ENCODE peak calls at places on chromosomes 7 and 10, in eight cellular contexts. Y is IMR-90, J is hepatocyte, S is DND-41, U is heart left ventricle, K is lung, D is right lobe of liver, Z is adrenal gland. G is an unnamed sample. For H3K4me1, the result is how much of the 10 kb centered on the place peaks cover.

GRCh38 chr7:1059200-1060091 is 15.1 kb downstream of the GPR146 start:
- DNase-seq in Y (no peak), J (peak), S (peak), U (no peak), K (peak), D (no peak), Z (no peak), G (no peak)

GRCh38 chr10:125144693-125145623 is 15.4 kb downstream of the CTBP2 start:
- DNase-seq in Y (peak), J (no peak), S (peak), U (peak), K (no peak), D (no peak), Z (no peak), G (peak)

GRCh38 chr10:106582291-106582690 is 582.2 kb downstream of the SORCS1 start:
- DNase-seq in Y (peak), J (no peak), S (no peak), U (no peak), K (no peak), D (no peak), Z (no peak), G (peak)

GRCh38 chr7:94874036-94874745 is 33.2 kb upstream of the PPP1R9A start:
- DNase-seq in Y (no peak), J (no peak), S (no peak), U (no peak), K (no peak), D (no peak), Z (no peak), G (no peak)

GRCh38 chr7:13551503-13551902 is 438.0 kb downstream of the ETV1 start:
- DNase-seq in Y (no peak), J (no peak), S (no peak), U (no peak), K (no peak), D (no peak), Z (no peak), G (peak)

GRCh38 chr7:100400656-100401055 is 27.4 kb downstream of the PILRA start:
- DNase-seq in Y (no peak), J (no peak), S (peak), U (no peak), K (no peak), D (no peak), Z (peak), G (peak)

GRCh38 chr7:6256709-6257535 is 15.5 kb downstream of the CYTH3 start:
- DNase-seq in Y (peak), J (peak), S (peak), U (peak), K (no peak), D (no peak), Z (no peak), G (no peak)

GRCh38 chr7:137135654-137136350 is 207.7 kb downstream of the PTN start:
- DNase-seq in Y (peak), J (no peak), S (no peak), U (no peak), K (no peak), D (no peak), Z (no peak), G (no peak)

GRCh38 chr7:80830584-80831319 is 88.1 kb downstream of the SEMA3C start:
- DNase-seq in Y (peak), J (peak), S (no peak), U (no peak), K (no peak), D (no peak), Z (no peak), G (no peak)

GRCh38 chr7:116736927-116737715 is 65.1 kb downstream of the MET start:
- DNase-seq in Y (peak), J (peak), S (no peak), U (no peak), K (peak), D (no peak), Z (no peak), G (no peak)

GRCh38 chr10:68625316-68625921 is 65.3 kb downstream of the TET1 start:
- DNase-seq in Y (no peak), J (no peak), S (no peak), U (no peak), K (no peak), D (no peak), Z (no peak), G (no peak)

GRCh38 chr7:24721378-24722030 is 35.8 kb downstream of the GSDME start:
- DNase-seq in Y (no peak), J (no peak), S (no peak), U (no peak), K (no peak), D (no peak), Z (no peak), G (no peak)

GRCh38 chr10:120121768-120122167 is 229.2 kb downstream of the SEC23IP start:
- DNase-seq in Y (no peak), J (no peak), S (no peak), U (no peak), K (no peak), D (no peak), Z (no peak), G (no peak)

GRCh38 chr7:105723582-105723981 is 142.3 kb upstream of the EFCAB10 start:
- DNase-seq in Y (no peak), J (no peak), S (no peak), U (no peak), K (no peak), D (no peak), Z (no peak), G (no peak)

GRCh38 chr10:130621231-130621775 is 485.1 kb downstream of the GLRX3 start:
- DNase-seq in Y (no peak), J (no peak), S (no peak), U (no peak), K (no peak), D (no peak), Z (no peak), G (no peak)

GRCh38 chr7:113410791-113411190 is 292.4 kb upstream of the SMIM30 start:
- DNase-seq in Y (no peak), J (no peak), S (no peak), U (no peak), K (no peak), D (no peak), Z (no peak), G (no peak)

GRCh38 chr10:52232561-52233350 is 81.3 kb upstream of the DKK1 start:
- DNase-seq in Y (no peak), J (no peak), S (no peak), U (no peak), K (no peak), D (no peak), Z (no peak), G (no peak)
- H3K4me3 ChIP-seq in Y (peak), J (peak), S (no peak), U (no peak), K (no peak), D (no peak), Z (no peak), G (peak)

GRCh38 chr7:151087247-151088018 is 1.2 kb downstream of the AGAP3 start:
- DNase-seq in Y (peak), J (peak), S (no peak), U (peak), K (no peak), D (peak), Z (peak), G (peak)
- TF ChIP-seq CTCF in Y (peak), J (peak), S (no peak), U (peak), K (no peak), D (peak), Z (peak), G (no peak)

GRCh38 chr7:131608112-131608498 is 51.7 kb upstream of the PODXL start:
- DNase-seq in Y (no peak), J (no peak), S (no peak), U (no peak), K (no peak), D (no peak), Z (no peak), G (peak)
- H3K4me1 ChIP-seq in Y (under half), J (under half), S (under half), U (under half), K (under half), D (under half), Z (under half), G (under half)

GRCh38 chr7:84314263-84314662 is 119.7 kb upstream of the SEMA3A start:
- DNase-seq in Y (no peak), J (no peak), S (no peak), U (no peak), K (no peak), D (no peak), Z (no peak), G (no peak)

DNA sequence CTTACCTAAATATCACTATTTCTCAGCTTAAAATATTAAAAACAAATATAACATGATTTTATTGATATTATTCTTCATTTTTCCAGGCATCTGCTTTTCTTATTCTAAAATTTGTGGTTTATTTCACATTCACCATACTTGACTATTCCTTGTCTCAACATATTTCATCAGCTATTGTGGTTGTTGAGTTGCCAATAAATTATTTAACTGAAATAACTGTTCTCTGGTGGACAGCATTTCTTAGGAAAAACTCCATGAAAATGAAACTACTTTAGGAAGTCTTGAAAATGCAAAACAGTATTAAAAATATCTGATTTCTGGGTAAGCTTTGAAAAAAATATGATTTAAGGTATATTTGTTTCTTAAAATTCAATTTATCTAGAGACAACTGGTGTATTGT is 122.9 kb upstream of the SEMA3A start:
- DNase-seq in Y (no peak), J (no peak), S (no peak), U (no peak), K (no peak), D (no peak), Z (no peak), G (no peak)
- H3K4me3 ChIP-seq in Y (no peak), J (no peak), S (no peak), U (no peak), K (no peak), D (no peak), Z (no peak), G (no peak)

DNA sequence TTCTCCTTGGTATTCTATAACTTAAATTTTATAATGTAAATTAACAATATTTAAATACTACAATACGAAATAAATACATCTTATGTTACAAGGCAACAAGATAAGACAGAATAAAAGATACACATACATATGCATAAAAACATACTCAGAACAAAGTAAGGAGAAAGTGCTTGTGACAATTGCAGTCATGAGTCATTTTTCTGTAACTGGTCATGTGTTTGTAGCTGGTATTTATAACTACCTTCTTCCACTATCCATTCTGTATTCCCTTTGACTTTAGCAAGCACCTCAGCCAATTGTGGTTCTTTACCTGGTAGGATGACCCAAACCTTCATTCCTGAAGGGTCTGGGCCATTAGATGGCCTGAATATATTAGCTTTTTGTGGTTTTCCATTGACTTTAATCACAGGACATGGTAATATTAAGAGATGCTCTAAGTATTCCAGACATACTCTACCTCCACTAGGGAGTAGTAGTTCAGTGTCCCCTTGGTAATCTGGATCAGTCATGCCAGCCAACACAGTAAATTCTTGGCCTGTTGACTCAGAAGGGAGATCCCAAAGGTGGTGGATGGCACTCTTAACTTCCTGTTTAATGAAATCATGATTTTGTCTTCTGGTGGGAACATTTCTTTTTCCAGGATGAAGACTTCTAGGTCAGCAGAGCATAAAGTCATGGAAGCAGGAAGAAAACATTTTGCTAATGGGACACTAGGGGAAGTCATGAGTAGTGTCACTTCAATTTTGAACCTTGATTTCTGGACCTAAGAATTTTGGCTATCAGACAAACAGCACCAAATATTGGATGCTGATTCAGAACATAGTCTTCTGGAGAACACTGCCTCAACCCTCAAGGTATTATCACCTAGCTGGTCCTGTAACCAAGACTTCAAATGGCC is 733.7 kb upstream of the IGFBP3 start:
- DNase-seq in Y (peak), J (no peak), S (no peak), U (no peak), K (no peak), D (no peak), Z (no peak), G (no peak)
- TF ChIP-seq CTCF in Y (no peak), J (no peak), S (no peak), U (no peak), K (no peak), D (no peak), Z (no peak), G (no peak)

GRCh38 chr10:5589071-5589962 is 64.6 kb downstream of the CALML3 start:
- DNase-seq in Y (no peak), J (no peak), S (no peak), U (no peak), K (no peak), D (no peak), Z (no peak), G (no peak)
- H3K4me1 ChIP-seq in Y (under half), J (half or more), S (under half), U (under half), K (under half), D (under half), Z (under half), G (under half)

GRCh38 chr10:110228066-110228465 is 20.7 kb downstream of the MXI1 start:
- DNase-seq in Y (no peak), J (no peak), S (no peak), U (no peak), K (no peak), D (no peak), Z (no peak), G (no peak)
- H3K4me3 ChIP-seq in Y (no peak), J (no peak), S (peak), U (no peak), K (no peak), D (no peak), Z (no peak), G (no peak)

GRCh38 chr7:140027866-140028265 is 34.9 kb downstream of the PARP12 start:
- DNase-seq in Y (no peak), J (no peak), S (no peak), U (no peak), K (no peak), D (no peak), Z (no peak), G (peak)

GRCh38 chr7:140025814-140026433 is 36.8 kb downstream of the PARP12 start:
- DNase-seq in Y (no peak), J (no peak), S (no peak), U (no peak), K (no peak), D (no peak), Z (no peak), G (no peak)

GRCh38 chr7:140025241-140025640 is 37.5 kb downstream of the PARP12 start:
- DNase-seq in Y (no peak), J (no peak), S (no peak), U (no peak), K (no peak), D (no peak), Z (no peak), G (no peak)

GRCh38 chr7:140028311-140028710 is 34.4 kb downstream of the PARP12 start:
- DNase-seq in Y (no peak), J (no peak), S (no peak), U (no peak), K (no peak), D (no peak), Z (no peak), G (no peak)

DNA sequence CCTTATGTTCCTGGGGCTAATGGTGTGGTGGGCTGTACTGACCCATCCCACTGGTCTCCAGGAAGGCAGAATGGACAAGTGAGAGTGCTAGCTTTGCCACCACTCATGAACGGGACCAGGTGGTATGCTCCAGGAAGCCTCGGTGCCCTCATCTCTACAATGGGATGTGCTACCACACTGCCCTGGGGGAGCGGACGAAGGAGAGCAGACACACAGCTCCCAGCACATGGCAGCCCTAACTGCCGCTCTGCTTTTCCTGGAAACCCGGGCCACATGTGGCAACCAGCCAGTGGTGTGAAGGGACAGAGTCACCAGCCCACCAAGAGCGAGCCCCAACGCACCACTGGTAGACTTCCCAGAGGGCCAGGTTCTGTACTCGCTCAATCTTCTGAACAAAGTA is 35.8 kb downstream of the PARP12 start:
- DNase-seq in Y (no peak), J (no peak), S (no peak), U (no peak), K (no peak), D (no peak), Z (no peak), G (no peak)
- TF ChIP-seq CTCF in Y (no peak), J (no peak), S (no peak), U (no peak), K (no peak), D (no peak), Z (no peak), G (no peak)

G was measured in BE2C.